ENCODE peak calls at places on chromosome 13, in four cellular contexts. A, I, E and V are unnamed samples.
A peak's percentile ranks its signal among the peaks of the same experiment; 100 is the strongest.

GRCh38 chr13:24650157-24650556 is 30.1 kb upstream of the ATP12A start:
- DNase-seq in A (no peak), I (no peak), E (no peak), V (no peak)

GRCh38 chr13:113034451-113035208 is 65.6 kb downstream of the MCF2L start:
- DNase-seq in E (peak; percentile 49), I (peak; percentile 61), A (peak; percentile 70), V (no peak)

GRCh38 chr13:85230754-85231153 is 568.5 kb downstream of the SLITRK6 start:
- DNase-seq in I (no peak), E (no peak), A (no peak), V (no peak)

GRCh38 chr13:30463820-30464495 is 1.8 kb downstream of the HMGB1 start:
- DNase-seq in E (peak; percentile 69), I (no peak), A (peak; percentile 77), V (peak; percentile 52)

GRCh38 chr13:28872427-28873176 is 52.5 kb downstream of the MTUS2 start:
- DNase-seq in A (no peak), E (no peak), I (no peak), V (no peak)

GRCh38 chr13:33228645-33229445 is 56.7 kb downstream of the STARD13 start:
- DNase-seq in A (peak; percentile 74), I (peak; percentile 51), E (no peak), V (no peak)

GRCh38 chr13:70732611-70733010 is 624.4 kb upstream of the KLHL1 start:
- DNase-seq in E (no peak), I (peak; percentile 52), A (no peak), V (no peak)

GRCh38 chr13:25874907-25875306 is 176.9 kb downstream of the SHISA2 start:
- DNase-seq in A (no peak), I (no peak), E (no peak), V (peak; percentile 59)

GRCh38 chr13:109672545-109672944 is 113.8 kb downstream of the IRS2 start:
- DNase-seq in A (peak; percentile 44), I (peak; percentile 80), E (no peak), V (no peak)

GRCh38 chr13:113647351-113648217 is 10.4 kb downstream of the ATP4B start:
- DNase-seq in A (no peak), E (peak; percentile 94), I (no peak), V (no peak)

GRCh38 chr13:80618777-80619176 is 277.9 kb upstream of the SPRY2 start:
- DNase-seq in I (no peak), A (no peak), E (no peak), V (no peak)

GRCh38 chr13:114107686-114108081 is 24.7 kb downstream of the RASA3 start:
- DNase-seq in A (peak; percentile 87), E (peak; percentile 79), I (no peak), V (no peak)

GRCh38 chr13:64339373-64340063 is 2890.6 kb downstream of the PCDH9 start:
- DNase-seq in I (no peak), E (no peak), A (no peak), V (no peak)

GRCh38 chr13:20882206-20882605 is 20.3 kb downstream of the XPO4 start:
- DNase-seq in A (peak; percentile 52), I (peak; percentile 24), E (no peak), V (no peak)

GRCh38 chr13:48043789-48044503 is 6.4 kb downstream of the NUDT15 start:
- DNase-seq in I (no peak), E (no peak), A (peak; percentile 50), V (no peak)

GRCh38 chr13:26220575-26220974 is 1.5 kb downstream of the RNF6 start:
- DNase-seq in A (peak; percentile 79), E (no peak), I (no peak), V (no peak)

GRCh38 chr13:74443623-74444022 is 309.4 kb upstream of the KLF12 start:
- DNase-seq in I (no peak), E (no peak), A (peak; percentile 90), V (no peak)

GRCh38 chr13:71661921-71662320 is 205.1 kb downstream of the DACH1 start:
- DNase-seq in E (no peak), A (peak; percentile 6), I (no peak), V (no peak)

GRCh38 chr13:79810671-79811070 is 329.7 kb downstream of the NDFIP2 start:
- DNase-seq in A (peak; percentile 84), I (peak; percentile 29), E (no peak), V (no peak)

GRCh38 chr13:41833201-41833600 is 127.7 kb downstream of the VWA8 start:
- DNase-seq in E (no peak), I (no peak), A (no peak), V (no peak)

GRCh38 chr13:40528881-40529280 is 137.6 kb downstream of the FOXO1 start:
- DNase-seq in E (no peak), A (no peak), I (no peak), V (no peak)

GRCh38 chr13:19782049-19782726 is 557 bp downstream of the PSPC1 start:
- DNase-seq in E (peak; percentile 76), I (peak; percentile 58), A (peak; percentile 60), V (peak; percentile 41)